ENCODE peak calls at places on chromosomes 12 and 14, in six cellular contexts. R, K, N, P, U and F are unnamed samples.

GRCh38 chr12:13121568-13121967 is 18.1 kb upstream of the GSG1 start:
- DNase-seq in R (no peak), K (no peak), N (no peak), P (no peak), U (no peak), F (no peak)

GRCh38 chr12:75478395-75478794 is 2.2 kb upstream of the GLIPR1 start:
- DNase-seq in R (no peak), K (peak), N (no peak), P (no peak), U (peak), F (no peak)

GRCh38 chr14:75258079-75258802 is 20.4 kb upstream of the FOS start:
- DNase-seq in R (no peak), K (no peak), N (no peak), P (no peak), U (no peak), F (no peak)

GRCh38 chr14:54676822-54677708 is 110.1 kb downstream of the SAMD4A start:
- DNase-seq in R (peak), K (no peak), N (no peak), P (peak), U (no peak), F (peak)

GRCh38 chr14:36129181-36129580 is 47.3 kb downstream of the PTCSC3 start:
- DNase-seq in R (peak), K (no peak), N (no peak), P (no peak), U (no peak), F (no peak)

GRCh38 chr14:50018236-50019210 is 97.8 kb downstream of the VCPKMT start:
- DNase-seq in R (no peak), K (no peak), N (no peak), P (no peak), U (no peak), F (no peak)

GRCh38 chr14:93972618-93973205 is 3.7 kb downstream of the ASB2 start:
- DNase-seq in R (no peak), K (no peak), N (no peak), P (no peak), U (no peak), F (no peak)

GRCh38 chr14:102086346-102086971 is 385 bp downstream of the HSP90AA1 start:
- DNase-seq in R (peak), K (peak), N (no peak), P (no peak), U (no peak), F (no peak)

GRCh38 chr12:89679631-89680030 is 29.0 kb downstream of the ATP2B1 start:
- DNase-seq in R (no peak), K (no peak), N (no peak), P (no peak), U (no peak), F (no peak)

GRCh38 chr12:55658635-55659391 is 22.1 kb downstream of the OR10P1 start:
- DNase-seq in R (no peak), K (no peak), N (no peak), P (no peak), U (no peak), F (no peak)

GRCh38 chr12:14716848-14717444 is 20.5 kb upstream of the GUCY2C start:
- DNase-seq in R (peak), K (peak), N (no peak), P (peak), U (peak), F (peak)

GRCh38 chr14:97149775-97150174 is 352.6 kb downstream of the VRK1 start:
- DNase-seq in R (peak), K (no peak), N (no peak), P (no peak), U (no peak), F (no peak)

GRCh38 chr12:78035913-78036658 is 205.4 kb downstream of the NAV3 start:
- DNase-seq in R (no peak), K (no peak), N (no peak), P (no peak), U (no peak), F (no peak)

GRCh38 chr12:90965204-90965603 is 10.2 kb upstream of the CCER1 start:
- DNase-seq in R (no peak), K (no peak), N (no peak), P (no peak), U (no peak), F (no peak)

GRCh38 chr12:69334138-69334537 is 14.0 kb upstream of the LYZ start:
- DNase-seq in R (no peak), K (peak), N (no peak), P (no peak), U (no peak), F (no peak)

GRCh38 chr12:17016116-17016864 is 410.3 kb upstream of the LMO3 start:
- DNase-seq in R (no peak), K (no peak), N (no peak), P (no peak), U (no peak), F (no peak)

GRCh38 chr12:51793201-51793600 is 55.3 kb downstream of the FIGNL2 start:
- DNase-seq in R (no peak), K (no peak), N (no peak), P (no peak), U (no peak), F (no peak)

GRCh38 chr14:103125098-103126070 is 2.1 kb downstream of the TNFAIP2 start:
- DNase-seq in R (no peak), K (no peak), N (no peak), P (no peak), U (no peak), F (no peak)

GRCh38 chr14:77243853-77244252 is 27.2 kb downstream of the NGB start:
- DNase-seq in R (no peak), K (no peak), N (no peak), P (no peak), U (no peak), F (no peak)

GRCh38 chr14:53365516-53366130 is 212.5 kb upstream of the DDHD1 start:
- DNase-seq in R (no peak), K (no peak), N (no peak), P (no peak), U (no peak), F (no peak)

GRCh38 chr12:10307630-10308029 is at the start of gene KLRD1:
- DNase-seq in R (no peak), K (no peak), N (no peak), P (no peak), U (no peak), F (no peak)

GRCh38 chr12:67999244-67999643 is 10.0 kb downstream of the IFNG-AS1 start:
- DNase-seq in R (no peak), K (no peak), N (no peak), P (no peak), U (no peak), F (no peak)

GRCh38 chr12:96186902-96187301 is 7.3 kb upstream of the ELK3 start:
- DNase-seq in R (no peak), K (no peak), N (no peak), P (no peak), U (no peak), F (no peak)

GRCh38 chr12:77179515-77179914 is 114.1 kb upstream of the E2F7 start:
- DNase-seq in R (peak), K (no peak), N (no peak), P (no peak), U (no peak), F (no peak)

GRCh38 chr14:36495666-36496065 is 24.4 kb downstream of the NKX2-1 start:
- DNase-seq in R (no peak), K (no peak), N (no peak), P (no peak), U (no peak), F (no peak)

GRCh38 chr12:83462419-83462818 is 775.7 kb downstream of the TMTC2 start:
- DNase-seq in R (peak), K (no peak), N (no peak), P (no peak), U (no peak), F (no peak)

GRCh38 chr12:123227581-123228258 is 5.2 kb downstream of the MPHOSPH9 start:
- DNase-seq in R (no peak), K (no peak), N (no peak), P (no peak), U (no peak), F (no peak)

GRCh38 chr12:131378861-131379665 is 331.8 kb upstream of the SFSWAP start:
- DNase-seq in R (no peak), K (no peak), N (no peak), P (no peak), U (no peak), F (no peak)